ENCODE peak calls at places on chromosomes 6 and 20, in eight cellular contexts. V is transverse colon, J is heart right ventricle, W is heart left ventricle, C is GM13976, T is cardiac muscle cell, A is endothelial cell, H is A549. M is an unnamed sample.

GRCh38 chr6:10373642-10374359 is 41.1 kb downstream of the TFAP2A start:
- DNase-seq in T (no peak), A (no peak), C (no peak), V (no peak), J (no peak), W (no peak), H (peak; percentile 21), M (no peak)

GRCh38 chr6:131107166-131107565 is 28.1 kb upstream of the AKAP7 start:
- DNase-seq in A (no peak), J (no peak), H (peak; percentile 26), T (peak; percentile 84), C (no peak), W (no peak), V (no peak), M (no peak)

GRCh38 chr6:11784341-11784740 is 5.7 kb upstream of the ADTRP start:
- DNase-seq in A (no peak), W (no peak), T (no peak), H (no peak), J (no peak), C (no peak), V (no peak), M (no peak)

GRCh38 chr6:142478117-142478516 is 176.3 kb downstream of the ADGRG6 start:
- DNase-seq in C (no peak), T (peak; percentile 29), J (no peak), W (no peak), A (no peak), H (no peak), V (no peak), M (no peak)

GRCh38 chr6:161273356-161273751 is 507 bp downstream of the AGPAT4 start:
- DNase-seq in T (peak; percentile 65), W (no peak), A (no peak), C (no peak), J (peak; percentile 22), H (no peak), V (no peak), M (no peak)

GRCh38 chr6:3929281-3929798 is 80.2 kb downstream of the FAM50B start:
- DNase-seq in V (no peak), A (no peak), H (no peak), T (peak; percentile 81), J (no peak), C (no peak), W (no peak), M (no peak)

GRCh38 chr20:7302256-7302655 is 534.8 kb downstream of the BMP2 start:
- DNase-seq in W (no peak), A (no peak), J (no peak), V (no peak), C (no peak), T (no peak), H (no peak), M (no peak)

GRCh38 chr6:85390105-85390728 is 59.7 kb upstream of the NT5E start:
- DNase-seq in W (no peak), H (no peak), V (peak; percentile 52), T (no peak), C (no peak), A (no peak), J (no peak), M (no peak)

GRCh38 chr6:33882154-33882553 is 78.4 kb upstream of the MLN start:
- DNase-seq in W (no peak), A (no peak), T (peak; percentile 87), V (peak; percentile 39), J (peak; percentile 38), H (no peak), C (no peak), M (no peak)

GRCh38 chr20:25284131-25284601 is 36.3 kb downstream of the PYGB start:
- DNase-seq in A (no peak), J (no peak), W (peak; percentile 8), C (no peak), V (peak; percentile 3), H (no peak), T (no peak), M (no peak)

GRCh38 chr6:113560376-113560775 is 296.8 kb upstream of the MARCKS start:
- DNase-seq in J (no peak), W (no peak), H (no peak), V (no peak), C (no peak), A (no peak), T (no peak), M (no peak)

GRCh38 chr6:110618591-110619267 is 142.3 kb upstream of the SLC22A16 start:
- DNase-seq in J (no peak), V (no peak), H (no peak), W (no peak), A (peak; percentile 26), T (no peak), C (peak; percentile 28), M (no peak)

GRCh38 chr6:6728169-6728941 is 139.8 kb downstream of the LY86 start:
- DNase-seq in J (no peak), T (no peak), W (no peak), A (no peak), C (no peak), V (no peak), H (no peak), M (no peak)

GRCh38 chr6:105949939-105950582 is 136.1 kb upstream of the PRDM1 start:
- DNase-seq in V (no peak), H (no peak), T (no peak), J (no peak), W (no peak), C (no peak), A (no peak), M (no peak)

GRCh38 chr6:124066995-124067552 is 263.4 kb downstream of the NKAIN2 start:
- DNase-seq in C (no peak), W (no peak), H (no peak), V (no peak), T (no peak), J (no peak), A (no peak), M (no peak)

GRCh38 chr6:62059898-62060297 is 226.1 kb downstream of the KHDRBS2 start:
- DNase-seq in H (no peak), J (no peak), V (no peak), W (no peak), C (no peak), A (no peak), T (no peak), M (no peak)

GRCh38 chr6:158911746-158912158 is 88.2 kb downstream of the RSPH3 start:
- DNase-seq in W (no peak), T (no peak), A (no peak), J (no peak), H (no peak), V (no peak), C (no peak), M (no peak)

GRCh38 chr6:152952045-152952444 is 30.8 kb downstream of the FBXO5 start:
- DNase-seq in T (peak; percentile 28), J (no peak), W (no peak), C (no peak), V (no peak), H (no peak), A (no peak), M (no peak)

DNA sequence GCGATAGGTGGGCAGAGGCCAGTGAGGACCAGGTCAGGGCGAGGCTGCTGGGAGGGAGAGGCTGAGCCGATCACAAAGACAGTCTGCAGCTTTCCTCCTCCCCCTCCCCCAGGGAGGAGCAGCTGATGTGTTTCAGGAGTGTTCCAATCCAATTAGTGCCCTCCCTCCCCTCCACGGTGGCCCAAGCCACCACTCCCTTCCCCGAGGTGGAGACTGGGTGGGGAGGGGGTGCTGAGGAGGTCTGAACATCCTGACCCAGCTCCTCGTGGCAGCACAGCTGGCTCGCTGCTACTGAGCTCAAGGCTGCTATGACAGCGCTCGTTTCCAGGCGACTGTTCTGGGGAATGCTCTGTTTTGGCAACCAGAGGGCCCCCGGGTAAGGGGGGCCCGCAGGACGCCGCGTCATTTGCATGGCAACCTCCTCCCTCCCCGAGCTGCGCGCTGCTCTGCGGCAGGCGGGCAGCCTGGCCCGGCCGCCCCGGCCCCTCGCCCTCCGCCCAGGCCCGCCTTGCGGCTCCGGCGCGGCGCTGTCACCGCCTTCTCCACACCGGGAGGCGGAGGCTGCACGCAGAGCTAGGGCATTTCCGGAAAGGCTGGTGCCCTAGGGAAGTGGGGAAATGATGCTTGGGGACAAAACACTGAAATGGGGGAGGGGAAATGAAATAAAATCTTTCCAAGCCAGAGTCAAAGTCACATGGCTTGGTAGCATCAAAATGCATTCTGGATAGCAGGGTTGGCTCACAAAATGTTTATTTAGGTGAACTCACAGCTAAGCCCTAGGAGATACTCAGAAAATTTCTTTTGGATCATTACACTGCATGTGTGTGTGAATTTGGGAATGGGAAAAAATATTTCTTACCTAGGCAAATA is 67.4 kb upstream of the PIM1 start:
- DNase-seq in H (peak; percentile 48), T (peak; percentile 96), W (peak; percentile 85), V (peak; percentile 88), A (peak; percentile 76), C (peak; percentile 81), J (peak; percentile 89), M (peak; percentile 75)
- TF ChIP-seq CTCF in H (no peak), T (no peak), W (no peak), V (no peak), A (no peak), C (no peak), J (no peak), M (no peak)

DNA sequence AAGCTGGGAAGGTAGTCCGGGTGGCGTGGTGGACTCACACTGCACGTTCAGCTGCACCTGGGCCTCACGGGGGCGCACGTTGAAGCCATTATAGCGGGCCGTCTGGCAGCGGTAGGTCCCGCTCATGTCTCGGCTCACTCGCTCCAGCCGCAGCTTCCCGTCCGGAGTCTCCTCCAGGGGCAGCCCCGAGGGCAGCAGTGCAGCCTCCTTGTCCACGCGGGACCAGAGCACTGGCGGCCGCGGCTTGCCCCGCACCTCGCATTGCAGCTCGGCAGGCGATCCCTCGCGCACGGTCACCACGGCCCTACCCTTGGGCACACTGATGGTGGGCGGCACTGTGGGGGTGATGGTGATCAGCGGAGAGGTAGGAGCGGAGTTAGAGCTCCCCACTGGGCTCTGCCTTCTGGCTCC is 47.6 kb downstream of the MDGA1 start:
- DNase-seq in C (peak; percentile 53), A (peak; percentile 59), T (no peak), J (no peak), H (no peak), V (no peak), W (no peak), M (peak; percentile 64)
- TF ChIP-seq CTCF in C (no peak), A (no peak), T (no peak), J (no peak), H (no peak), V (no peak), W (no peak), M (no peak)

GRCh38 chr6:154974485-154975149 is 20.5 kb upstream of the TIAM2 start:
- DNase-seq in T (no peak), A (no peak), W (no peak), H (no peak), V (no peak), C (no peak), J (no peak), M (no peak)
- TF ChIP-seq CTCF in T (no peak), A (peak; percentile 39), W (no peak), H (no peak), V (no peak), C (no peak), J (no peak), M (no peak)

DNA sequence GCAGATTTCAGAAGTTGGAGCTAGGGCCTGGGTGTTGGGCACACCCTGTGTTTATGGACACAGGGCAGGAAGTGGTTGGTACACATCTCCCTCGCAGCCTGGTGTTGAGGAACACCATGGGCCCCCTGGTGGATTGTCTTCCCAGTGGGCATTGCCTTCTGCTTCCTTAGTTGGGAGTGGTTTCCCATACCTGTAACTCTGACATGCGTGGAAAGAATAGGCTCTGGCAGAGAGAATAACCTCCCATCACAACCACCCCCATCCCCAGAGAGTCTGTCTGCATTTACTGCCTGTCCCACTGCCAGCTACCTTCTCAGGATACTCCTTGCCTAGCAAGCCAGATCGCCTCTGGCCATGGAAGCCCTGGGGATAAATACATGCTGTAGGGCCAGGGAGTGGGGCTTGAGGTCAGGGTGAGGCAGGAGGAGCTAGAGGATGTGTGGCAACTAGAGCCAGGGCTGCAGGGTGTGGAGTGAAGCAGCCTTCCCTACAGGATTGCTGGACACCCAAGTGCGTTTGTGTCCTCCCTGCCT is 14.7 kb downstream of the LRRC73 start:
- DNase-seq in W (no peak), V (peak; percentile 36), A (no peak), H (no peak), J (no peak), C (no peak), T (no peak), M (no peak)
- TF ChIP-seq CTCF in W (no peak), V (peak; percentile 23), A (peak; percentile 18), H (no peak), J (peak; percentile 22), C (no peak), T (peak; percentile 20), M (no peak)

M was measured in GM10248.